ENCODE peak calls at places on chromosomes 11 and 22, in four cellular contexts. C is WTC11, Q is K562, N is GM12878. V is an unnamed sample.

GRCh38 chr11:118609380-118610219 is 2.2 kb downstream of the PHLDB1 start:
- DNase-seq in C (peak; percentile 34), Q (no peak), N (no peak), V (no peak)

GRCh38 chr22:38032681-38033521 is 24.3 kb upstream of the PICK1 start:
- DNase-seq in C (no peak), Q (no peak), N (no peak), V (peak; percentile 51)

GRCh38 chr11:133808393-133809140 is 36.7 kb downstream of the SPATA19 start:
- DNase-seq in C (no peak), Q (no peak), N (no peak), V (no peak)

GRCh38 chr11:110376711-110377324 is 52.9 kb upstream of the FDX1 start:
- DNase-seq in C (peak; percentile 22), Q (peak; percentile 55), N (peak; percentile 36), V (peak; percentile 91)

GRCh38 chr11:70292863-70293262 is 22.4 kb downstream of the PPFIA1 start:
- DNase-seq in C (no peak), Q (no peak), N (no peak), V (no peak)

GRCh38 chr11:37926772-37927171 is 1328.7 kb upstream of the RAG2 start:
- DNase-seq in C (no peak), Q (no peak), N (no peak), V (no peak)

GRCh38 chr11:11697796-11698195 is 76.0 kb upstream of the GALNT18 start:
- DNase-seq in C (no peak), Q (no peak), N (no peak), V (no peak)

GRCh38 chr11:104003491-104003890 is 32.9 kb upstream of the DDI1 start:
- DNase-seq in C (no peak), Q (no peak), N (no peak), V (no peak)

GRCh38 chr11:65500262-65501004 is 1.6 kb downstream of the MALAT1 start:
- DNase-seq in C (no peak), Q (peak; percentile 9), N (no peak), V (no peak)

GRCh38 chr11:120208777-120209176 is 2.1 kb upstream of the OAF start:
- DNase-seq in C (no peak), Q (no peak), N (no peak), V (peak; percentile 86)

GRCh38 chr22:45164217-45165123 is 745 bp downstream of the NUP50 start:
- DNase-seq in C (peak; percentile 36), Q (peak; percentile 63), N (no peak), V (no peak)
- TF ChIP-seq CREM in C (no peak), Q (no peak), N (no peak), V (no peak)

GRCh38 chr22:47369431-47370015 is 607.1 kb downstream of the TBC1D22A start:
- DNase-seq in C (no peak), Q (no peak), N (no peak), V (no peak)

GRCh38 chr22:47369020-47369419 is 606.6 kb downstream of the TBC1D22A start:
- DNase-seq in C (no peak), Q (no peak), N (no peak), V (no peak)

GRCh38 chr22:47372111-47372581 is 609.7 kb downstream of the TBC1D22A start:
- DNase-seq in C (no peak), Q (no peak), N (no peak), V (no peak)

GRCh38 chr22:47371263-47372090 is 609.0 kb downstream of the TBC1D22A start:
- DNase-seq in C (no peak), Q (no peak), N (no peak), V (no peak)

GRCh38 chr22:47370448-47371262 is 608.2 kb downstream of the TBC1D22A start:
- DNase-seq in C (no peak), Q (no peak), N (no peak), V (no peak)
- TF ChIP-seq CREM in C (no peak), Q (peak; percentile 67), N (no peak), V (no peak)

GRCh38 chr11:63132985-63133775 is 10.8 kb downstream of the SLC22A24 start:
- DNase-seq in C (no peak), Q (no peak), N (no peak), V (no peak)
- TF ChIP-seq CREM in C (no peak), Q (no peak), N (no peak), V (no peak)

DNA sequence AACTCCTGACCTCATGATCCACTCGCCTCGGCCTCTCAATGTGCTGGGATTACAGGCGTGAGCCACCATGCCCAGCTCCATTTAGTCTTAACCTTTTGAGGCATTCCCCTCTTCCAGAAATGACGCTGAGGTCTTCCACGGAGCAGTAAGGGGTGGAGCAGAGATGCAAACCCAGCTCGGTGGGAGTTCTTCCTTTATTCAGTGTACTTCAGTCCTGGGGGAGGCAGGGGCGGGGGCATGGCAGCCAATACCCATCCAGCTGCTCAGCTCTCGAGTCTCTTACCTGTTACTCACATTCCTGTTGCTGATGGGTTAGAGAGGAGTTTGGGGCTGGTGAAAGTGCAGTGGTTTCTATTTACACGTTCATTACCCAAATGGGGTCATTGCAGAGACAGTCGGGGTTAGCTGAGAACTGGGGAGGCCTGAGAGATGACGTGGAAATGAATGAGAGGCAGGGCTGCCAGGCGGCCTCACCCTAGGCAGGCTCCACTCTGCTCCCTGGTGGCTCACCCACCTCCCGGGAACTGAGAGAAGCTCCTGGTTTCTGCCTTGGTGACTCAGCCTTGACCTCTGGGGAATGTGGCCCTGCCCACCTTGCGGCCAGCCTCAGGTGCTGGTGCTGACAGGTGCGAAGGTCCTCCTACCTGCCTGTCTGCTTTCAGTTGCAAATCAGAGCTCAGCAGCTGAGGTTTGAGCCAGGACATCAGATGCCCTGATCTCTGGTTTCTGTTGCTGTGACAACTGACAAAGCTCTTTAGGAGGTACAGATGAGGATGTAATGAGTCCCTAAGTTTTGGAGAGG is 13.4 kb upstream of the ST14 start:
- DNase-seq in C (peak; percentile 90), Q (no peak), N (no peak), V (peak; percentile 65)
- TF ChIP-seq CREM in C (no peak), Q (no peak), N (no peak), V (no peak)

GRCh38 chr11:44402466-44403075 is 92.6 kb upstream of the ALX4 start:
- DNase-seq in C (no peak), Q (no peak), N (no peak), V (no peak)
- TF ChIP-seq CREM in C (no peak), Q (no peak), N (no peak), V (no peak)

GRCh38 chr22:50301581-50301991 is 5.9 kb downstream of the PLXNB2 start:
- DNase-seq in C (no peak), Q (no peak), N (no peak), V (no peak)
- TF ChIP-seq CREM in C (no peak), Q (no peak), N (no peak), V (no peak)

GRCh38 chr11:46416656-46417055 is 25.1 kb upstream of the CHRM4 start:
- DNase-seq in C (no peak), Q (no peak), N (no peak), V (no peak)

GRCh38 chr11:46418751-46419150 is 27.2 kb upstream of the CHRM4 start:
- DNase-seq in C (no peak), Q (peak; percentile 34), N (no peak), V (no peak)

GRCh38 chr11:46414899-46415298 is 23.3 kb upstream of the CHRM4 start:
- DNase-seq in C (no peak), Q (no peak), N (no peak), V (no peak)

GRCh38 chr11:46420513-46420912 is 28.9 kb upstream of the CHRM4 start:
- DNase-seq in C (no peak), Q (no peak), N (no peak), V (no peak)

GRCh38 chr11:46417711-46418110 is 26.1 kb upstream of the CHRM4 start:
- DNase-seq in C (no peak), Q (no peak), N (no peak), V (no peak)
- TF ChIP-seq CREM in C (no peak), Q (no peak), N (no peak), V (no peak)

V was measured in HepG2.